ENCODE peak calls at places on chromosome 5, in six cellular contexts. E, C, V, F, T and R are unnamed samples.

GRCh38 chr5:181160-181559 is 10.1 kb upstream of the LRRC14B start:
- DNase-seq in F (no peak), C (no peak), V (no peak), E (no peak), T (no peak), R (no peak)

GRCh38 chr5:172696171-172696849 is 55.2 kb downstream of the NEURL1B start:
- DNase-seq in T (no peak), E (no peak), F (no peak), V (no peak), C (no peak), R (no peak)

GRCh38 chr5:91651704-91652103 is 268.6 kb upstream of the ARRDC3 start:
- DNase-seq in T (no peak), C (no peak), F (no peak), V (no peak), E (no peak), R (no peak)

GRCh38 chr5:159341145-159341544 is 10.9 kb upstream of the IL12B start:
- DNase-seq in E (peak), F (no peak), C (no peak), T (no peak), V (no peak), R (no peak)

GRCh38 chr5:30502277-30502676 is 691.2 kb upstream of the CDH6 start:
- DNase-seq in E (no peak), T (no peak), V (no peak), F (no peak), C (no peak), R (no peak)

GRCh38 chr5:175575301-175575700 is 82.6 kb upstream of the HRH2 start:
- DNase-seq in F (no peak), C (no peak), V (no peak), E (no peak), T (no peak), R (no peak)

GRCh38 chr5:178790371-178790770 is 59.9 kb upstream of the ZNF354A start:
- DNase-seq in C (peak), T (no peak), F (peak), E (no peak), V (no peak), R (no peak)

GRCh38 chr5:151047814-151048425 is 27.5 kb downstream of the GPX3 start:
- DNase-seq in T (peak), E (peak), F (no peak), C (no peak), V (no peak), R (peak)

GRCh38 chr5:181190711-181191525 is 14.1 kb downstream of the TRIM7 start:
- DNase-seq in V (no peak), T (peak), F (peak), C (no peak), E (peak), R (no peak)

GRCh38 chr5:106865279-106865678 is 805.5 kb downstream of the EFNA5 start:
- DNase-seq in F (no peak), V (no peak), E (no peak), T (no peak), C (no peak), R (no peak)

GRCh38 chr5:78855026-78855425 is 130.1 kb downstream of the ARSB start:
- DNase-seq in E (no peak), V (no peak), C (no peak), F (no peak), T (no peak), R (no peak)

GRCh38 chr5:119255571-119256356 is 100.1 kb upstream of the TNFAIP8 start:
- DNase-seq in V (no peak), F (no peak), C (no peak), E (peak), T (peak), R (peak)

GRCh38 chr5:154202379-154203260 is 12.1 kb downstream of the GALNT10 start:
- DNase-seq in E (peak), C (no peak), V (no peak), F (no peak), T (peak), R (peak)

GRCh38 chr5:62780888-62781287 is 202.3 kb downstream of the LRRC70 start:
- DNase-seq in V (no peak), T (no peak), E (no peak), C (no peak), F (no peak), R (no peak)

GRCh38 chr5:79416499-79416898 is 97.4 kb downstream of the HOMER1 start:
- DNase-seq in F (no peak), T (peak), V (no peak), E (peak), C (no peak), R (peak)

GRCh38 chr5:154172785-154173184 is 17.7 kb upstream of the GALNT10 start:
- DNase-seq in C (no peak), E (no peak), F (no peak), T (no peak), V (no peak), R (no peak)

GRCh38 chr5:173053041-173053440 is 3.1 kb upstream of the CREBRF start:
- DNase-seq in T (no peak), C (no peak), E (no peak), F (no peak), V (no peak), R (no peak)

GRCh38 chr5:6557807-6558575 is 74.9 kb downstream of the NSUN2 start:
- DNase-seq in E (no peak), T (no peak), C (no peak), V (no peak), F (no peak), R (no peak)

GRCh38 chr5:132812949-132813598 is at the start of gene SOWAHA:
- DNase-seq in E (peak), C (no peak), V (no peak), T (no peak), F (no peak), R (no peak)

GRCh38 chr5:135829681-135830383 is 4.6 kb upstream of the SLC25A48 start:
- DNase-seq in T (peak), E (peak), V (peak), F (peak), C (peak), R (peak)

GRCh38 chr5:17794201-17794600 is 159.9 kb downstream of the TAF11L14 start:
- DNase-seq in C (no peak), T (no peak), F (no peak), E (no peak), V (no peak), R (no peak)

GRCh38 chr5:175686826-175687225 is 29.0 kb downstream of the HRH2 start:
- DNase-seq in E (no peak), T (no peak), C (peak), V (no peak), F (no peak), R (no peak)

GRCh38 chr5:33855396-33855795 is 36.4 kb downstream of the ADAMTS12 start:
- DNase-seq in V (no peak), E (no peak), C (no peak), F (no peak), T (no peak), R (no peak)

GRCh38 chr5:132677191-132677590 is 3.4 kb downstream of the IL4 start:
- DNase-seq in T (no peak), V (peak), F (no peak), C (peak), E (no peak), R (no peak)

GRCh38 chr5:153467546-153467945 is 22.9 kb upstream of the GRIA1 start:
- DNase-seq in V (no peak), T (no peak), F (no peak), E (no peak), C (no peak), R (no peak)

GRCh38 chr5:160923927-160924705 is 72.1 kb upstream of the ATP10B start:
- DNase-seq in V (no peak), F (no peak), T (no peak), C (no peak), E (no peak), R (no peak)

GRCh38 chr5:90956511-90956910 is 397.9 kb downstream of the ADGRV1 start:
- DNase-seq in T (no peak), E (no peak), V (no peak), F (no peak), C (no peak), R (no peak)

GRCh38 chr5:138955013-138955660 is 80.0 kb upstream of the LRRTM2 start:
- DNase-seq in C (peak), T (no peak), V (no peak), F (no peak), E (no peak), R (no peak)

GRCh38 chr5:83255268-83255667 is 177.9 kb downstream of the XRCC4 start:
- DNase-seq in C (no peak), V (peak), F (no peak), E (no peak), T (no peak), R (no peak)

GRCh38 chr5:83253731-83254130 is 176.4 kb downstream of the XRCC4 start:
- DNase-seq in F (no peak), C (no peak), T (no peak), V (no peak), E (no peak), R (no peak)

GRCh38 chr5:83256091-83256775 is 178.9 kb downstream of the XRCC4 start:
- DNase-seq in C (no peak), V (no peak), F (no peak), T (no peak), E (no peak), R (no peak)

GRCh38 chr5:83249156-83249555 is 171.8 kb downstream of the XRCC4 start:
- DNase-seq in E (no peak), T (no peak), C (no peak), F (no peak), V (no peak), R (no peak)

DNA sequence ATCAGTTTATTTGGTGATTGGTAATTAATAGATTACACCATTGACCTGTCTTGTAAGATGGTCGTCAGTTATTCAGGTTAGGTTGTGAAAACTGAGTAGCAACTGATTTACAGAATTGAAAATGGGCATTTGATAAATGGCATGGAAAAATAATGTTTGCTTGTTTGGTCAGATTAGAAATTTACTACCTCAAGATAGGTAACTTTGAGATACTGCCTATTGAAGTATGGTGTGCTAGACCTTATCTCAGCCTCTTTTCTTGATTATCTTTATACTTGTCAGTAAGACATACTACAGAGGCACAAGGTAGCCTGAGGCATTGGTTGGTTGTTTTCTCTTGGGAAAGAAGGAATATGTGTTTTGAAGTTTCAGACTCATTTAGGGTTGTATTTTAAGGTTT is 174.5 kb downstream of the XRCC4 start:
- DNase-seq in F (no peak), C (no peak), V (no peak), E (no peak), T (no peak), R (no peak)
- TF ChIP-seq CTCF in F (no peak), C (no peak), V (no peak), E (no peak), T (no peak), R (no peak)

GRCh38 chr5:73363911-73364730 is 84.5 kb downstream of the FOXD1 start:
- DNase-seq in T (no peak), F (peak), E (no peak), V (no peak), C (no peak), R (no peak)
- TF ChIP-seq CTCF in T (no peak), F (no peak), E (no peak), V (no peak), C (peak), R (no peak)

GRCh38 chr5:57406591-57406990 is 76.0 kb downstream of the ACTBL2 start:
- DNase-seq in E (no peak), T (no peak), F (no peak), V (no peak), C (no peak), R (no peak)

GRCh38 chr5:57408714-57409113 is 73.9 kb downstream of the ACTBL2 start:
- DNase-seq in F (no peak), T (no peak), V (peak), C (no peak), E (no peak), R (no peak)

GRCh38 chr5:57407391-57407790 is 75.2 kb downstream of the ACTBL2 start:
- DNase-seq in V (no peak), T (no peak), F (no peak), E (no peak), C (no peak), R (no peak)

GRCh38 chr5:57405984-57406383 is 76.6 kb downstream of the ACTBL2 start:
- DNase-seq in V (no peak), T (no peak), E (no peak), C (no peak), F (no peak), R (no peak)

DNA sequence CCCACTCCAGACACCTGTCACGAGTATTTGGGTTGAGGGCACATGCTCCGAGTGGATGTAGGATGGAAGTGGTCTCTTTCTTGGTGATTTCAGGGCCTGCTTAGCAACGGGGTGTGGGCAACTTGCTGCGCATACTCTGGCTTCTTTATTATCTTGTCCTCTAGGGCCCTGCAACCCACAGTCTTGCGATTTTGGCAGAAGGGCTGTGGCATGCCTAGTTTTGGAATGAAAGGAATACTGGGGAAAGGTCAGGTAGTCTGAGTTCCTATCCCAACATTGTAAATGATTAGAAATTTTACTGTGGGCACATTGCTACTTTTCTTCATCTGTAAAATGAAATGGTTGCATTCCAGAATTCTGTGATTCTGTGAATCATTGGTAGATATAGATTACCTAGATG is 74.3 kb downstream of the ACTBL2 start:
- DNase-seq in T (no peak), V (no peak), E (no peak), F (no peak), C (no peak), R (no peak)
- TF ChIP-seq CTCF in T (no peak), V (no peak), E (no peak), F (no peak), C (no peak), R (no peak)

GRCh38 chr5:142326480-142326938 is 1.7 kb upstream of the SPRY4 start:
- DNase-seq in V (no peak), T (no peak), E (no peak), C (no peak), F (no peak), R (no peak)

GRCh38 chr5:142324377-142324870 is 397 bp downstream of the SPRY4 start:
- DNase-seq in C (no peak), E (no peak), F (no peak), T (peak), V (no peak), R (no peak)

GRCh38 chr5:142323480-142324376 is 1.1 kb downstream of the SPRY4 start:
- DNase-seq in T (no peak), C (no peak), E (no peak), V (peak), F (peak), R (no peak)

GRCh38 chr5:142325677-142326479 is 1.1 kb upstream of the SPRY4 start:
- DNase-seq in E (peak), C (peak), V (peak), F (no peak), T (no peak), R (no peak)

GRCh38 chr5:142324871-142325676 is at the start of gene SPRY4:
- DNase-seq in F (peak), T (peak), E (peak), V (peak), C (peak), R (peak)
- TF ChIP-seq CTCF in F (no peak), T (no peak), E (no peak), V (peak), C (no peak), R (no peak)